ENCODE peak calls at places on chromosomes 11 and 22, in six cellular contexts. One of them, this sample, is unnamed.
A peak's percentile ranks its signal among the peaks of the same experiment; 100 is the strongest.

GRCh38 chr22:19878461-19879247 is 24.0 kb upstream of the GNB1L start:
- DNase-seq in MV-4-11: no peak
- DNase-seq in NT2/D1: no peak
- DNase-seq in posterior cingulate gyrus: peak; percentile 52
- DNase-seq in stimulated activated CD8-positive, alpha-beta memory T cell treated with anti-CD3 and anti-CD28 coated beads, Interleukin-4, amount 100 ng/mL, for 48 hours: no peak
- DNase-seq in NCI-H2227 treated with DMSO at 0.1 percent for 48 hours: no peak
- DNase-seq in this sample: no peak

GRCh38 chr11:132888226-132888625 is 644.1 kb downstream of the OPCML start:
- DNase-seq in NT2/D1: no peak
- DNase-seq in stimulated activated CD8-positive, alpha-beta memory T cell treated with anti-CD3 and anti-CD28 coated beads, Interleukin-4, amount 100 ng/mL, for 48 hours: no peak
- DNase-seq in posterior cingulate gyrus: no peak
- DNase-seq in MV-4-11: no peak
- DNase-seq in NCI-H2227 treated with DMSO at 0.1 percent for 48 hours: no peak
- DNase-seq in this sample: no peak

GRCh38 chr11:134539285-134539684 is 127.2 kb upstream of the B3GAT1 start:
- DNase-seq in NT2/D1: no peak
- DNase-seq in stimulated activated CD8-positive, alpha-beta memory T cell treated with anti-CD3 and anti-CD28 coated beads, Interleukin-4, amount 100 ng/mL, for 48 hours: no peak
- DNase-seq in MV-4-11: no peak
- DNase-seq in posterior cingulate gyrus: no peak
- DNase-seq in NCI-H2227 treated with DMSO at 0.1 percent for 48 hours: no peak
- DNase-seq in this sample: no peak

GRCh38 chr11:112279901-112280267 is 19.2 kb upstream of the PLET1 start:
- DNase-seq in stimulated activated CD8-positive, alpha-beta memory T cell treated with anti-CD3 and anti-CD28 coated beads, Interleukin-4, amount 100 ng/mL, for 48 hours: peak; percentile 88
- DNase-seq in NCI-H2227 treated with DMSO at 0.1 percent for 48 hours: peak; percentile 38
- DNase-seq in posterior cingulate gyrus: peak; percentile 95
- DNase-seq in MV-4-11: peak; percentile 27
- DNase-seq in NT2/D1: no peak
- DNase-seq in this sample: peak; percentile 47

GRCh38 chr11:93490996-93491618 is 52.1 kb downstream of the SMCO4 start:
- DNase-seq in stimulated activated CD8-positive, alpha-beta memory T cell treated with anti-CD3 and anti-CD28 coated beads, Interleukin-4, amount 100 ng/mL, for 48 hours: no peak
- DNase-seq in NCI-H2227 treated with DMSO at 0.1 percent for 48 hours: no peak
- DNase-seq in NT2/D1: peak; percentile 67
- DNase-seq in MV-4-11: no peak
- DNase-seq in posterior cingulate gyrus: no peak
- DNase-seq in this sample: no peak

GRCh38 chr11:17703951-17704350 is 15.4 kb upstream of the MYOD1 start:
- DNase-seq in MV-4-11: peak; percentile 55
- DNase-seq in NCI-H2227 treated with DMSO at 0.1 percent for 48 hours: no peak
- DNase-seq in posterior cingulate gyrus: no peak
- DNase-seq in NT2/D1: no peak
- DNase-seq in stimulated activated CD8-positive, alpha-beta memory T cell treated with anti-CD3 and anti-CD28 coated beads, Interleukin-4, amount 100 ng/mL, for 48 hours: no peak
- DNase-seq in this sample: no peak

GRCh38 chr11:128553662-128554392 is 33.5 kb downstream of the ETS1 start:
- DNase-seq in stimulated activated CD8-positive, alpha-beta memory T cell treated with anti-CD3 and anti-CD28 coated beads, Interleukin-4, amount 100 ng/mL, for 48 hours: no peak
- DNase-seq in MV-4-11: no peak
- DNase-seq in NCI-H2227 treated with DMSO at 0.1 percent for 48 hours: no peak
- DNase-seq in NT2/D1: no peak
- DNase-seq in posterior cingulate gyrus: no peak
- DNase-seq in this sample: no peak

GRCh38 chr11:3121416-3121815 is 43.7 kb downstream of the OSBPL5 start:
- DNase-seq in NCI-H2227 treated with DMSO at 0.1 percent for 48 hours: no peak
- DNase-seq in stimulated activated CD8-positive, alpha-beta memory T cell treated with anti-CD3 and anti-CD28 coated beads, Interleukin-4, amount 100 ng/mL, for 48 hours: no peak
- DNase-seq in posterior cingulate gyrus: peak; percentile 35
- DNase-seq in NT2/D1: no peak
- DNase-seq in MV-4-11: no peak
- DNase-seq in this sample: no peak